ENCODE peak calls at places on chromosome 13, in five cellular contexts. J, K, P, L and R are unnamed samples.

GRCh38 chr13:29535663-29536655 is 59.5 kb downstream of the SLC7A1 start:
- DNase-seq in J (no peak), K (no peak), P (no peak), L (no peak), R (no peak)

GRCh38 chr13:62997038-62997619 is 1581.5 kb upstream of the PCDH20 start:
- DNase-seq in J (no peak), K (no peak), P (no peak), L (no peak), R (no peak)

GRCh38 chr13:31242935-31243334 is 43.2 kb downstream of the B3GLCT start:
- DNase-seq in J (no peak), K (peak), P (no peak), L (no peak), R (peak)

GRCh38 chr13:102405499-102406079 is 3.7 kb upstream of the FGF14 start:
- DNase-seq in J (no peak), K (peak), P (no peak), L (peak), R (peak)

GRCh38 chr13:27783111-27783510 is 9.2 kb upstream of the GSX1 start:
- DNase-seq in J (no peak), K (no peak), P (no peak), L (peak), R (peak)

GRCh38 chr13:55029280-55029679 is 2000.7 kb downstream of the OLFM4 start:
- DNase-seq in J (no peak), K (no peak), P (no peak), L (no peak), R (no peak)

GRCh38 chr13:46656786-46657185 is 103.8 kb downstream of the LRCH1 start:
- DNase-seq in J (no peak), K (no peak), P (no peak), L (no peak), R (no peak)

GRCh38 chr13:92535222-92536006 is 691.2 kb upstream of the GPC6 start:
- DNase-seq in J (no peak), K (no peak), P (no peak), L (no peak), R (no peak)

GRCh38 chr13:48400820-48401219 is 12.1 kb downstream of the LPAR6 start:
- DNase-seq in J (no peak), K (peak), P (no peak), L (peak), R (peak)

GRCh38 chr13:50529154-50529882 is 314.2 kb downstream of the DLEU7 start:
- DNase-seq in J (peak), K (peak), P (peak), L (peak), R (peak)

GRCh38 chr13:51235756-51236564 is 13.8 kb downstream of the FAM124A start:
- DNase-seq in J (no peak), K (no peak), P (no peak), L (no peak), R (no peak)

GRCh38 chr13:100589178-100589725 is 663 bp upstream of the GGACT start:
- DNase-seq in J (no peak), K (peak), P (peak), L (no peak), R (peak)

GRCh38 chr13:104321756-104322155 is 1255.5 kb upstream of the SLC10A2 start:
- DNase-seq in J (no peak), K (no peak), P (peak), L (no peak), R (no peak)

GRCh38 chr13:26372747-26373146 is 118.8 kb downstream of the CDK8 start:
- DNase-seq in J (no peak), K (no peak), P (no peak), L (no peak), R (no peak)

GRCh38 chr13:76816394-76816793 is 69.8 kb downstream of the KCTD12 start:
- DNase-seq in J (no peak), K (no peak), P (no peak), L (no peak), R (no peak)

GRCh38 chr13:100608906-100609305 is 20.3 kb upstream of the GGACT start:
- DNase-seq in J (no peak), K (peak), P (no peak), L (no peak), R (peak)

GRCh38 chr13:101965096-101965495 is 436.8 kb downstream of the FGF14 start:
- DNase-seq in J (no peak), K (no peak), P (no peak), L (no peak), R (no peak)

GRCh38 chr13:60267498-60268202 is 103.9 kb upstream of the DIAPH3 start:
- DNase-seq in J (no peak), K (peak), P (no peak), L (no peak), R (no peak)

GRCh38 chr13:37656247-37656940 is 57.8 kb upstream of the POSTN start:
- DNase-seq in J (no peak), K (peak), P (no peak), L (peak), R (peak)

GRCh38 chr13:62512194-62513141 is 1096.8 kb upstream of the PCDH20 start:
- DNase-seq in J (no peak), K (peak), P (peak), L (peak), R (no peak)

GRCh38 chr13:85693889-85694511 is 105.2 kb downstream of the SLITRK6 start:
- DNase-seq in J (no peak), K (no peak), P (no peak), L (peak), R (no peak)

GRCh38 chr13:113350065-113350937 is 13.6 kb downstream of the GRTP1 start:
- DNase-seq in J (no peak), K (no peak), P (peak), L (no peak), R (no peak)

GRCh38 chr13:45219123-45219891 is 18.5 kb upstream of the KCTD4 start:
- DNase-seq in J (no peak), K (no peak), P (no peak), L (peak), R (no peak)

GRCh38 chr13:28597641-28598040 is 61.3 kb upstream of the POMP start:
- DNase-seq in J (no peak), K (peak), P (no peak), L (no peak), R (peak)

GRCh38 chr13:72204291-72204690 is 337.3 kb upstream of the DACH1 start:
- DNase-seq in J (no peak), K (peak), P (no peak), L (peak), R (peak)

GRCh38 chr13:90321281-90321931 is 1026.1 kb upstream of the MIR17HG start:
- DNase-seq in J (no peak), K (no peak), P (no peak), L (no peak), R (no peak)

GRCh38 chr13:40484101-40484800 is 182.2 kb downstream of the FOXO1 start:
- DNase-seq in J (no peak), K (no peak), P (no peak), L (no peak), R (no peak)

GRCh38 chr13:75091707-75092106 is 390.3 kb downstream of the TBC1D4 start:
- DNase-seq in J (no peak), K (no peak), P (no peak), L (no peak), R (no peak)

GRCh38 chr13:50911051-50911690 is 1.6 kb downstream of the RNASEH2B start:
- DNase-seq in J (no peak), K (peak), P (no peak), L (peak), R (peak)

GRCh38 chr13:57666131-57666530 is 34.6 kb downstream of the PCDH17 start:
- DNase-seq in J (no peak), K (no peak), P (no peak), L (no peak), R (no peak)